ENCODE peak calls at places on chromosomes 3 and 15, in ten cellular contexts. B is AG04450; H is psoas muscle; F is HS-5; S is amygdala; X is stimulated activated CD8-positive, alpha-beta memory T cell treated with anti-CD3 and anti-CD28 coated beads, Interleukin-2, amount 100 ng/mL, for 48 hours; E is Calu3; U is NCI-H1092; O is AG10803; D is adrenal gland. W is an unnamed sample.

GRCh38 chr3:73490453-73491311 is 134.1 kb downstream of the PDZRN3 start:
- DNase-seq in B (no peak), H (peak; percentile 41), F (no peak), S (no peak), X (no peak), E (no peak), U (peak; percentile 20), O (no peak), D (peak; percentile 70), W (no peak)

GRCh38 chr3:16849795-16850194 is 35.0 kb upstream of the PLCL2 start:
- DNase-seq in B (peak; percentile 8), H (no peak), F (peak; percentile 38), S (no peak), X (no peak), E (no peak), U (no peak), O (peak; percentile 79), D (no peak), W (no peak)

GRCh38 chr3:49133226-49133951 is 539 bp upstream of the LAMB2 start:
- DNase-seq in B (peak; percentile 69), H (peak; percentile 89), F (peak; percentile 63), S (peak; percentile 68), X (no peak), E (peak; percentile 80), U (peak; percentile 7), O (peak; percentile 91), D (peak; percentile 88), W (peak; percentile 37)

GRCh38 chr15:72796515-72797337 is 13.2 kb upstream of the ADPGK start:
- DNase-seq in B (no peak), H (peak; percentile 78), F (no peak), S (no peak), X (no peak), E (peak; percentile 55), U (peak; percentile 13), O (peak; percentile 31), D (peak; percentile 16), W (no peak)

GRCh38 chr3:20015525-20015924 is 3.5 kb upstream of the PP2D1 start:
- DNase-seq in B (no peak), H (no peak), F (no peak), S (no peak), X (no peak), E (no peak), U (no peak), O (no peak), D (no peak), W (no peak)

GRCh38 chr3:15107075-15107947 is 8.4 kb upstream of the RBSN start:
- DNase-seq in B (no peak), H (no peak), F (no peak), S (no peak), X (no peak), E (no peak), U (no peak), O (no peak), D (no peak), W (no peak)

GRCh38 chr3:128153156-128154011 is at the start of gene EEFSEC:
- DNase-seq in B (peak; percentile 41), H (peak; percentile 91), F (peak; percentile 73), S (peak; percentile 38), X (peak; percentile 83), E (peak; percentile 97), U (peak; percentile 66), O (peak; percentile 76), D (peak; percentile 82), W (peak; percentile 32)

GRCh38 chr3:56816061-56816460 is 14.3 kb upstream of the ARHGEF3 start:
- DNase-seq in B (no peak), H (no peak), F (no peak), S (no peak), X (no peak), E (no peak), U (no peak), O (no peak), D (no peak), W (no peak)

GRCh38 chr15:98363955-98364354 is 284.4 kb upstream of the IGF1R start:
- DNase-seq in B (no peak), H (no peak), F (no peak), S (no peak), X (no peak), E (no peak), U (no peak), O (no peak), D (no peak), W (no peak)

GRCh38 chr3:191376742-191377141 is 46.4 kb upstream of the UTS2B start:
- DNase-seq in B (no peak), H (no peak), F (peak; percentile 56), S (no peak), X (no peak), E (no peak), U (no peak), O (peak; percentile 80), D (peak; percentile 20), W (peak; percentile 52)

GRCh38 chr3:126464494-126464893 is 11.2 kb downstream of the ZXDC start:
- DNase-seq in B (no peak), H (peak; percentile 19), F (no peak), S (no peak), X (no peak), E (no peak), U (no peak), O (no peak), D (no peak), W (no peak)

GRCh38 chr3:8490079-8490552 is 11.5 kb upstream of the LMCD1 start:
- DNase-seq in B (peak; percentile 65), H (peak; percentile 69), F (peak; percentile 96), S (no peak), X (no peak), E (no peak), U (peak; percentile 2), O (peak; percentile 99), D (peak; percentile 16), W (peak; percentile 69)

GRCh38 chr3:42654331-42655201 is 1.1 kb downstream of the ZBTB47 start:
- DNase-seq in B (no peak), H (peak; percentile 87), F (no peak), S (no peak), X (no peak), E (peak; percentile 32), U (no peak), O (peak; percentile 59), D (peak; percentile 78), W (no peak)

GRCh38 chr3:46578973-46579755 is 13.1 kb upstream of the LRRC2 start:
- DNase-seq in B (no peak), H (no peak), F (no peak), S (no peak), X (no peak), E (no peak), U (no peak), O (no peak), D (no peak), W (no peak)

GRCh38 chr15:33215941-33216872 is 21.7 kb upstream of the FMN1 start:
- DNase-seq in B (no peak), H (no peak), F (no peak), S (no peak), X (no peak), E (no peak), U (no peak), O (peak; percentile 33), D (no peak), W (no peak)

GRCh38 chr3:32405155-32405554 is 13.5 kb downstream of the CMTM7 start:
- DNase-seq in B (no peak), H (no peak), F (no peak), S (no peak), X (no peak), E (no peak), U (no peak), O (peak; percentile 36), D (no peak), W (no peak)

GRCh38 chr3:177928156-177928555 is 608.1 kb upstream of the KCNMB2 start:
- DNase-seq in B (no peak), H (no peak), F (no peak), S (no peak), X (no peak), E (peak; percentile 21), U (no peak), O (peak; percentile 59), D (no peak), W (no peak)

GRCh38 chr3:143795849-143796248 is 52.4 kb downstream of the SLC9A9 start:
- DNase-seq in B (no peak), H (no peak), F (no peak), S (no peak), X (no peak), E (peak; percentile 24), U (no peak), O (no peak), D (no peak), W (no peak)

GRCh38 chr3:165279471-165279870 is 83.3 kb upstream of the SLITRK3 start:
- DNase-seq in B (no peak), H (no peak), F (no peak), S (no peak), X (no peak), E (no peak), U (no peak), O (no peak), D (no peak), W (peak; percentile 66)

GRCh38 chr3:127853681-127854080 is 31.4 kb upstream of the MGLL start:
- DNase-seq in B (no peak), H (no peak), F (no peak), S (no peak), X (no peak), E (no peak), U (no peak), O (no peak), D (peak; percentile 19), W (no peak)

GRCh38 chr15:80308002-80308401 is 56.0 kb upstream of the CTXND1 start:
- DNase-seq in B (no peak), H (no peak), F (no peak), S (no peak), X (no peak), E (no peak), U (no peak), O (no peak), D (no peak), W (no peak)

GRCh38 chr15:28994142-28994829 is 108.5 kb downstream of the APBA2 start:
- DNase-seq in B (no peak), H (no peak), F (no peak), S (no peak), X (peak; percentile 28), E (no peak), U (no peak), O (no peak), D (no peak), W (no peak)

GRCh38 chr3:194333212-194333980 is 17.7 kb downstream of the CPN2 start:
- DNase-seq in B (no peak), H (peak; percentile 93), F (no peak), S (no peak), X (peak; percentile 88), E (peak; percentile 97), U (no peak), O (peak; percentile 41), D (peak; percentile 90), W (no peak)

GRCh38 chr3:193814166-193814565 is 221.2 kb downstream of the OPA1 start:
- DNase-seq in B (no peak), H (no peak), F (no peak), S (no peak), X (no peak), E (no peak), U (no peak), O (no peak), D (no peak), W (no peak)

W was measured in kidney epithelial cell.